ENCODE peak calls at places on chromosomes 3 and 15, in eight cellular contexts. W, D, K, Q, F, S, V and E are unnamed samples.

GRCh38 chr3:61610316-61610715 is 48.9 kb downstream of the PTPRG start:
- DNase-seq in W (no peak), D (no peak), K (no peak), Q (no peak), F (no peak), S (no peak), V (no peak), E (no peak)

GRCh38 chr3:197417451-197417850 is 119.0 kb upstream of the DLG1 start:
- DNase-seq in W (no peak), D (no peak), K (no peak), Q (no peak), F (no peak), S (peak; percentile 61), V (no peak), E (no peak)

GRCh38 chr3:31937225-31937624 is 43.8 kb downstream of the OSBPL10 start:
- DNase-seq in W (no peak), D (no peak), K (no peak), Q (no peak), F (no peak), S (peak; percentile 8), V (no peak), E (no peak)

GRCh38 chr3:152578769-152579168 is 256.2 kb upstream of the P2RY1 start:
- DNase-seq in W (no peak), D (no peak), K (no peak), Q (no peak), F (no peak), S (no peak), V (no peak), E (no peak)

GRCh38 chr3:107699682-107700081 is 176.9 kb downstream of the BBX start:
- DNase-seq in W (no peak), D (no peak), K (no peak), Q (no peak), F (no peak), S (peak; percentile 27), V (no peak), E (no peak)

GRCh38 chr3:14147617-14148016 is 22.8 kb downstream of the TMEM43 start:
- DNase-seq in W (no peak), D (no peak), K (no peak), Q (peak; percentile 18), F (no peak), S (no peak), V (no peak), E (no peak)

GRCh38 chr15:89680282-89680873 is 1.2 kb upstream of the PLIN1 start:
- DNase-seq in W (no peak), D (peak; percentile 65), K (no peak), Q (no peak), F (peak; percentile 47), S (no peak), V (no peak), E (no peak)

GRCh38 chr3:192772495-192772894 is 45.2 kb upstream of the FGF12 start:
- DNase-seq in W (peak; percentile 27), D (peak; percentile 61), K (no peak), Q (peak; percentile 63), F (no peak), S (peak; percentile 62), V (no peak), E (no peak)

GRCh38 chr3:6861331-6861988 is 545 bp downstream of the GRM7 start:
- DNase-seq in W (no peak), D (no peak), K (no peak), Q (peak; percentile 56), F (no peak), S (no peak), V (no peak), E (no peak)

GRCh38 chr3:119613201-119613600 is 15.5 kb downstream of the PLA1A start:
- DNase-seq in W (no peak), D (no peak), K (no peak), Q (no peak), F (no peak), S (no peak), V (no peak), E (no peak)

GRCh38 chr15:92634641-92635272 is 20.8 kb downstream of the FAM174B start:
- DNase-seq in W (no peak), D (peak; percentile 12), K (no peak), Q (no peak), F (no peak), S (no peak), V (no peak), E (no peak)

GRCh38 chr15:57743424-57743823 is 36.9 kb downstream of the POLR2M start:
- DNase-seq in W (no peak), D (no peak), K (no peak), Q (peak; percentile 47), F (no peak), S (peak; percentile 34), V (peak; percentile 19), E (no peak)

GRCh38 chr15:60798821-60799220 is 319.9 kb upstream of the ICE2 start:
- DNase-seq in W (no peak), D (no peak), K (no peak), Q (no peak), F (no peak), S (peak; percentile 49), V (no peak), E (no peak)

GRCh38 chr3:53705774-53706173 is 140.4 kb downstream of the CHDH start:
- DNase-seq in W (no peak), D (no peak), K (no peak), Q (peak; percentile 14), F (no peak), S (no peak), V (peak; percentile 86), E (no peak)

GRCh38 chr3:32493437-32494414 is 8.9 kb downstream of the CMTM6 start:
- DNase-seq in W (no peak), D (no peak), K (no peak), Q (no peak), F (no peak), S (peak; percentile 52), V (no peak), E (no peak)

GRCh38 chr3:194749631-194750271 is 64.1 kb downstream of the FAM43A start:
- DNase-seq in W (no peak), D (no peak), K (no peak), Q (peak; percentile 29), F (no peak), S (no peak), V (no peak), E (no peak)

GRCh38 chr15:45660231-45660979 is 25.6 kb downstream of the SQOR start:
- DNase-seq in W (no peak), D (peak; percentile 68), K (no peak), Q (no peak), F (no peak), S (no peak), V (no peak), E (no peak)

GRCh38 chr3:15796771-15797599 is 794 bp downstream of the ANKRD28 start:
- DNase-seq in W (no peak), D (no peak), K (no peak), Q (no peak), F (no peak), S (peak; percentile 88), V (peak; percentile 70), E (no peak)

GRCh38 chr15:58934521-58934920 is 1.0 kb upstream of the SLTM start:
- DNase-seq in W (no peak), D (no peak), K (no peak), Q (no peak), F (no peak), S (peak; percentile 55), V (no peak), E (no peak)